ENCODE peak calls at places on chromosome 15, in seven cellular contexts. Q is NCI-H1092 treated with DMSO at 0.1 percent for 48 hours; B is H7; R is effector CD4-positive, alpha-beta T cell; P is cardiac fibroblast; L is cardiac septum; H is adrenal gland. F is an unnamed sample.

GRCh38 chr15:70036585-70037343 is 61.0 kb downstream of the TLE3 start:
- DNase-seq in P (no peak), R (no peak), B (no peak), Q (peak), L (peak), H (no peak), F (no peak)

GRCh38 chr15:44501768-44502366 is 35.1 kb upstream of the EIF3J start:
- DNase-seq in Q (no peak), H (no peak), P (peak), B (peak), R (no peak), L (no peak), F (peak)

GRCh38 chr15:87419341-87419740 is 837.2 kb downstream of the NTRK3 start:
- DNase-seq in L (no peak), B (no peak), R (no peak), P (no peak), H (no peak), Q (no peak), F (no peak)

GRCh38 chr15:57403532-57403931 is 27.2 kb downstream of the CGNL1 start:
- DNase-seq in B (no peak), Q (no peak), H (no peak), P (no peak), R (no peak), L (no peak), F (no peak)

GRCh38 chr15:70974004-70974832 is 81.6 kb downstream of the LRRC49 start:
- DNase-seq in P (peak), H (no peak), Q (no peak), L (no peak), B (no peak), R (no peak), F (peak)

GRCh38 chr15:67465196-67465952 is 55.6 kb upstream of the C15orf61 start:
- DNase-seq in P (no peak), B (no peak), H (no peak), Q (no peak), L (no peak), R (no peak), F (no peak)

GRCh38 chr15:64006642-64007041 is 39.6 kb downstream of the DAPK2 start:
- DNase-seq in Q (no peak), L (no peak), R (no peak), H (no peak), P (no peak), B (no peak), F (no peak)

GRCh38 chr15:68053701-68053996 is 466 bp upstream of the PIAS1 start:
- DNase-seq in P (no peak), Q (no peak), R (no peak), B (no peak), H (no peak), L (no peak), F (no peak)

GRCh38 chr15:74229686-74230085 is 6.4 kb upstream of the CCDC33 start:
- DNase-seq in R (no peak), H (no peak), B (no peak), L (no peak), P (no peak), Q (no peak), F (no peak)

GRCh38 chr15:87121357-87121756 is 1041.7 kb downstream of the AGBL1 start:
- DNase-seq in B (no peak), P (peak), R (no peak), H (no peak), L (no peak), Q (no peak), F (no peak)

GRCh38 chr15:34481370-34481769 is 43.8 kb upstream of the GOLGA8A start:
- DNase-seq in H (no peak), R (no peak), P (no peak), L (no peak), B (no peak), Q (no peak), F (no peak)

GRCh38 chr15:95616306-95616705 is 714.2 kb upstream of the NR2F2 start:
- DNase-seq in H (no peak), B (no peak), L (no peak), P (no peak), Q (no peak), R (no peak), F (no peak)

GRCh38 chr15:69025320-69025719 is 10.8 kb downstream of the NOX5 start:
- DNase-seq in H (no peak), P (no peak), L (no peak), Q (no peak), R (no peak), B (no peak), F (no peak)

GRCh38 chr15:75228787-75229186 is 27.1 kb downstream of the C15orf39 start:
- DNase-seq in P (no peak), R (no peak), H (no peak), B (peak), L (peak), Q (no peak), F (peak)

GRCh38 chr15:94079459-94079858 is 151.9 kb upstream of the MCTP2 start:
- DNase-seq in B (no peak), L (no peak), R (no peak), Q (no peak), P (no peak), H (no peak), F (no peak)

GRCh38 chr15:83292317-83292716 is 7.9 kb upstream of the BNC1 start:
- DNase-seq in L (no peak), P (peak), R (no peak), B (no peak), H (no peak), Q (no peak), F (no peak)

GRCh38 chr15:29207027-29207757 is 62.4 kb downstream of the NSMCE3 start:
- DNase-seq in H (no peak), R (no peak), B (no peak), Q (peak), L (no peak), P (no peak), F (no peak)

GRCh38 chr15:67816668-67817067 is 8.6 kb upstream of the SKOR1 start:
- DNase-seq in H (no peak), L (no peak), R (no peak), P (no peak), Q (no peak), B (no peak), F (no peak)

GRCh38 chr15:59178151-59178705 is 28.4 kb upstream of the LDHAL6B start:
- DNase-seq in R (no peak), B (no peak), H (no peak), P (no peak), Q (no peak), L (no peak), F (no peak)

GRCh38 chr15:83205725-83206324 is 1.8 kb downstream of the HDGFL3 start:
- DNase-seq in P (peak), L (no peak), R (no peak), B (no peak), H (no peak), Q (peak), F (no peak)

GRCh38 chr15:90020041-90020735 is 19.1 kb downstream of the ZNF710 start:
- DNase-seq in H (peak), P (no peak), B (peak), R (no peak), Q (no peak), L (peak), F (no peak)

GRCh38 chr15:80265021-80265420 is 13.0 kb upstream of the CTXND1 start:
- DNase-seq in Q (no peak), L (peak), H (no peak), R (no peak), B (no peak), P (peak), F (no peak)

GRCh38 chr15:58524247-58524646 is 92.5 kb downstream of the LIPC start:
- DNase-seq in L (peak), Q (no peak), B (no peak), R (no peak), H (no peak), P (no peak), F (no peak)

GRCh38 chr15:69034352-69034751 is 19.9 kb downstream of the NOX5 start:
- DNase-seq in B (no peak), L (no peak), R (no peak), Q (no peak), P (peak), H (peak), F (no peak)

GRCh38 chr15:81492303-81492702 is 118.3 kb upstream of the TMC3 start:
- DNase-seq in Q (peak), H (no peak), R (no peak), L (no peak), P (peak), B (no peak), F (no peak)

GRCh38 chr15:88719654-88720053 is 80.8 kb downstream of the ISG20 start:
- DNase-seq in R (no peak), Q (no peak), L (no peak), B (no peak), P (no peak), H (no peak), F (no peak)

GRCh38 chr15:100464256-100464655 is 64.5 kb downstream of the CERS3 start:
- DNase-seq in B (no peak), R (no peak), Q (no peak), L (no peak), H (no peak), P (no peak), F (no peak)

GRCh38 chr15:29934251-29934650 is 112.0 kb upstream of the TJP1 start:
- DNase-seq in B (no peak), L (no peak), R (no peak), Q (no peak), H (no peak), P (peak), F (no peak)

GRCh38 chr15:68387288-68388143 is 44.4 kb downstream of the ITGA11 start:
- DNase-seq in R (no peak), Q (no peak), H (peak), B (no peak), L (peak), P (no peak), F (no peak)

GRCh38 chr15:52778457-52778856 is 11.7 kb downstream of the ONECUT1 start:
- DNase-seq in H (no peak), L (no peak), P (no peak), Q (no peak), R (no peak), B (no peak), F (no peak)

GRCh38 chr15:32993285-32993684 is 201.2 kb downstream of the FMN1 start:
- DNase-seq in Q (no peak), B (no peak), R (no peak), L (no peak), H (no peak), P (peak), F (no peak)

GRCh38 chr15:56660943-56661342 is 72.4 kb downstream of the ZNF280D start:
- DNase-seq in P (no peak), B (no peak), L (no peak), Q (no peak), H (no peak), R (no peak), F (no peak)

GRCh38 chr15:25436707-25437106 is 2.1 kb downstream of the UBE3A start:
- DNase-seq in L (no peak), P (no peak), B (no peak), R (no peak), H (no peak), Q (no peak), F (no peak)

GRCh38 chr15:62492900-62493299 is 327.8 kb upstream of the C2CD4B start:
- DNase-seq in H (no peak), L (no peak), P (no peak), Q (no peak), B (no peak), R (no peak), F (no peak)